ENCODE peak calls at places on chromosomes 3 and 15, in five cellular contexts. D is sigmoid colon, P is bronchial epithelial cell, E is BE2C, R is heart right ventricle. V is an unnamed sample.

GRCh38 chr3:30655187-30655812 is 48.9 kb downstream of the TGFBR2 start:
- DNase-seq in E (no peak), P (peak; percentile 88), R (no peak), D (no peak), V (peak; percentile 50)

GRCh38 chr15:48924528-48925393 is 39.0 kb downstream of the SHC4 start:
- DNase-seq in P (no peak), R (no peak), E (no peak), D (no peak), V (no peak)

GRCh38 chr3:27659279-27660021 is 62.7 kb downstream of the EOMES start:
- DNase-seq in D (no peak), R (peak; percentile 38), P (peak; percentile 51), E (peak; percentile 50), V (peak; percentile 72)

GRCh38 chr15:60384526-60385127 is 13.2 kb downstream of the ANXA2 start:
- DNase-seq in E (no peak), P (no peak), R (no peak), D (no peak), V (no peak)

GRCh38 chr3:186259612-186260383 is 102.2 kb downstream of the DGKG start:
- DNase-seq in P (peak; percentile 86), E (peak; percentile 88), R (peak; percentile 37), D (peak; percentile 78), V (peak; percentile 92)

GRCh38 chr3:28917895-28918294 is 363.0 kb upstream of the RBMS3 start:
- DNase-seq in E (no peak), R (no peak), D (no peak), P (no peak), V (no peak)

GRCh38 chr3:112303811-112304325 is 9.9 kb upstream of the SLC9C1 start:
- DNase-seq in D (no peak), R (no peak), P (peak; percentile 7), E (no peak), V (no peak)

GRCh38 chr3:177686671-177687070 is 489.4 kb upstream of the TBL1XR1 start:
- DNase-seq in D (no peak), R (no peak), E (no peak), P (no peak), V (no peak)

GRCh38 chr3:113536627-113537101 is 4.3 kb downstream of the SIDT1 start:
- DNase-seq in P (peak; percentile 99), R (no peak), D (no peak), E (no peak), V (peak; percentile 98)

GRCh38 chr3:172305974-172306373 is 142.3 kb downstream of the GHSR start:
- DNase-seq in P (no peak), D (no peak), E (no peak), R (no peak), V (no peak)

GRCh38 chr15:33860749-33861148 is 107.5 kb upstream of the CHRM5 start:
- DNase-seq in R (no peak), E (no peak), P (peak; percentile 78), D (no peak), V (peak; percentile 82)

GRCh38 chr3:148727242-148727641 is 29.5 kb downstream of the AGTR1 start:
- DNase-seq in P (peak; percentile 4), R (no peak), E (peak; percentile 70), D (no peak), V (peak; percentile 34)

GRCh38 chr3:157585386-157585785 is 82.2 kb upstream of the VEPH1 start:
- DNase-seq in R (no peak), D (no peak), P (no peak), E (no peak), V (no peak)

GRCh38 chr3:98325055-98325454 is 28.6 kb upstream of the OR5K4 start:
- DNase-seq in E (no peak), D (no peak), P (peak; percentile 73), R (no peak), V (peak; percentile 17)

GRCh38 chr3:105503191-105503593 is 136.5 kb downstream of the ALCAM start:
- DNase-seq in E (no peak), D (no peak), P (no peak), R (no peak), V (no peak)

GRCh38 chr3:14915636-14916222 is 31.7 kb upstream of the NR2C2 start:
- DNase-seq in D (no peak), E (no peak), R (no peak), P (peak; percentile 5), V (no peak)

GRCh38 chr15:90105521-90105920 is 3.3 kb upstream of the IDH2 start:
- DNase-seq in R (no peak), P (no peak), D (no peak), E (no peak), V (no peak)

GRCh38 chr15:41115652-41116115 is 396 bp downstream of the INO80 start:
- DNase-seq in P (no peak), R (peak; percentile 59), D (no peak), E (no peak), V (peak; percentile 53)

GRCh38 chr15:40891810-40892448 is 2.3 kb upstream of the VPS18 start:
- DNase-seq in E (peak; percentile 58), P (peak; percentile 72), R (no peak), D (no peak), V (peak; percentile 81)

GRCh38 chr15:86620636-86621349 is 541.1 kb downstream of the AGBL1 start:
- DNase-seq in E (no peak), R (no peak), D (no peak), P (no peak), V (no peak)

GRCh38 chr3:16452265-16452664 is 61.2 kb downstream of the RFTN1 start:
- DNase-seq in D (no peak), E (no peak), R (no peak), P (peak; percentile 57), V (peak; percentile 92)

GRCh38 chr3:9087831-9088413 is 124.7 kb upstream of the RAD18 start:
- DNase-seq in R (no peak), P (no peak), E (no peak), D (no peak), V (no peak)

GRCh38 chr15:80766275-80766674 is 12.9 kb upstream of the CEMIP start:
- DNase-seq in R (no peak), D (no peak), P (no peak), E (no peak), V (no peak)

GRCh38 chr3:42613462-42613861 is 13.0 kb downstream of the NKTR start:
- DNase-seq in E (no peak), D (no peak), R (no peak), P (peak; percentile 35), V (peak; percentile 53)

GRCh38 chr15:47035756-47036155 is 681.5 kb upstream of the SEMA6D start:
- DNase-seq in E (no peak), P (peak; percentile 88), R (no peak), D (no peak), V (peak; percentile 7)

GRCh38 chr15:98154863-98155262 is 194.4 kb downstream of the ARRDC4 start:
- DNase-seq in D (no peak), R (no peak), E (peak; percentile 33), P (peak; percentile 97), V (peak; percentile 19)

GRCh38 chr15:39701988-39702387 is 80.7 kb downstream of the FSIP1 start:
- DNase-seq in R (no peak), E (no peak), D (no peak), P (no peak), V (no peak)

GRCh38 chr3:128060473-128061381 is 8.5 kb downstream of the SEC61A1 start:
- DNase-seq in D (no peak), E (no peak), R (no peak), P (peak; percentile 87), V (peak; percentile 33)

GRCh38 chr3:149417727-149418126 is 40.3 kb upstream of the TM4SF1 start:
- DNase-seq in R (no peak), E (no peak), P (no peak), D (no peak), V (no peak)

GRCh38 chr3:171285287-171285686 is 174.9 kb downstream of the TNIK start:
- DNase-seq in D (no peak), R (no peak), P (peak; percentile 48), E (no peak), V (no peak)

GRCh38 chr15:93035092-93035915 is 53.7 kb downstream of the RGMA start:
- DNase-seq in P (no peak), D (peak; percentile 60), E (no peak), R (no peak), V (no peak)

GRCh38 chr15:89790661-89791060 is 14.5 kb downstream of the MESP2 start:
- DNase-seq in P (no peak), R (no peak), D (no peak), E (no peak), V (no peak)

GRCh38 chr3:13019243-13019701 is 54.0 kb downstream of the IQSEC1 start:
- DNase-seq in E (no peak), D (peak; percentile 85), R (peak; percentile 69), P (no peak), V (no peak)
- H3K4me3 ChIP-seq in E (no peak overlapping the region), D (no peak overlapping the region), R (no peak overlapping the region), P (no peak overlapping the region), V (no peak overlapping the region)

GRCh38 chr3:136730595-136731273 is 21.4 kb downstream of the STAG1 start:
- DNase-seq in E (no peak), P (no peak), R (no peak), D (no peak), V (no peak)

GRCh38 chr3:136728918-136729317 is 23.3 kb downstream of the STAG1 start:
- DNase-seq in D (no peak), E (no peak), R (no peak), P (peak; percentile 64), V (no peak)

GRCh38 chr3:136731274-136731884 is 20.8 kb downstream of the STAG1 start:
- DNase-seq in P (peak; percentile 57), D (no peak), E (no peak), R (no peak), V (peak; percentile 9)

GRCh38 chr3:136725468-136725867 is 26.7 kb downstream of the STAG1 start:
- DNase-seq in R (no peak), D (no peak), E (no peak), P (no peak), V (no peak)

GRCh38 chr3:136728434-136728833 is 23.7 kb downstream of the STAG1 start:
- DNase-seq in R (no peak), P (no peak), E (no peak), D (no peak), V (no peak)
- H3K4me3 ChIP-seq in R (no peak overlapping the region), P (no peak overlapping the region), E (no peak overlapping the region), D (no peak overlapping the region), V (no peak overlapping the region)

GRCh38 chr3:11637901-11638668 is 5.6 kb downstream of the VGLL4 start:
- DNase-seq in E (no peak), R (no peak), P (no peak), D (no peak), V (no peak)
- H3K4me3 ChIP-seq in E (peak overlapping the region; percentile 57), R (peak overlapping the region; percentile 3), P (no peak overlapping the region), D (no peak overlapping the region), V (peak overlapping the region; percentile 17)

DNA sequence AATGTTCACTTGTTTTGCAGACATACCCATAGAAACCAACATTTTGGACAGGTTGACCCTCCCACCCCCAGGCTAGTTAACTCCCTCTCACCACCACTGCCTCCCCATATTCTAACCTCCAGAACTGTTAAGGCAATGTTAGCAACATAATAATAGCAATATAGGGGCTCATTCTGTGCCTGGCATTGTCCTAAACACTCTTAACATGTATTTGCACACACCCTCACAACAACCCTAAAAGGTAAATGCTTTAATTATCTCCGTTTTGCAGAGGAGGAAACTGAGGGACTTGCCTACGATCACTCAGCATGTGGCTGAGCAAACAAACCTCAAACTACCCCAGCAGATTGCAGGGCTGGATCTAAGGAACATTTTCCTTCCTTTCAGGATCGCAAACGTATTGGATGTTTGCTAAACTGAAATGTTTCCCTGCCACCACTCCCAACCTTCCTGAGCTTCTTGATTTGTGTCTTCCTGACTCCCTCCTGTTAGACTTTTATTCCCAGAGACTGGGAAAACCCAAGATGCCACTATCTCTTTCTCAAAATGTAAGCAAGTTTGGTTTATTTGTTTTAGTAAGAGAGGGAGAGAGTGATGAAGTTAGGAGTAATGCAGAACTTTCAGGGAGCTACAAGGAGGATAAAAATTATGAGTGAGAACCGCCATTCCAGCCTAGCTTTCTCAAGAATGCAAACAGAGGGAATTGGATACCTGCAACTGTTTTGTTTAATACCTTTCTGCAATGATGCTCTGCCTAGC is 1.3 kb downstream of the SCG5 start:
- DNase-seq in R (no peak), E (no peak), P (no peak), D (no peak), V (no peak)
- H3K4me3 ChIP-seq in R (no peak overlapping the region), E (peak overlapping the region; percentile 54), P (no peak overlapping the region), D (no peak overlapping the region), V (no peak overlapping the region)